ENCODE peak calls at places on chromosomes 12 and 14, in nine cellular contexts. M, X, U, B, I, S, J, A and W are unnamed samples.

GRCh38 chr12:123660328-123660727 is 10.6 kb upstream of the TCTN2 start:
- DNase-seq in M (no peak), X (no peak), U (no peak), B (no peak), I (no peak), S (no peak), J (no peak), A (no peak), W (no peak)

GRCh38 chr14:63857467-63858030 is 4.7 kb downstream of the SYNE2 start:
- DNase-seq in M (no peak), X (no peak), U (no peak), B (no peak), I (peak; percentile 38), S (no peak), J (no peak), A (no peak), W (no peak)

GRCh38 chr12:4148418-4149056 is 125.0 kb upstream of the CCND2 start:
- DNase-seq in M (no peak), X (peak; percentile 55), U (no peak), B (no peak), I (peak; percentile 15), S (peak; percentile 48), J (peak; percentile 62), A (no peak), W (no peak)

GRCh38 chr12:120814203-120814902 is 88.7 kb downstream of the ACADS start:
- DNase-seq in M (no peak), X (no peak), U (no peak), B (no peak), I (no peak), S (no peak), J (no peak), A (no peak), W (no peak)

GRCh38 chr14:77027538-77028383 is 747 bp downstream of the IRF2BPL start:
- DNase-seq in M (no peak), X (peak; percentile 76), U (peak; percentile 92), B (peak; percentile 27), I (peak; percentile 46), S (peak; percentile 77), J (peak; percentile 79), A (no peak), W (peak; percentile 66)

GRCh38 chr14:41817626-41818025 is 210.9 kb downstream of the LRFN5 start:
- DNase-seq in M (no peak), X (no peak), U (no peak), B (no peak), I (no peak), S (no peak), J (no peak), A (no peak), W (peak; percentile 48)

GRCh38 chr12:5706247-5706646 is 238.8 kb downstream of the ANO2 start:
- DNase-seq in M (no peak), X (no peak), U (no peak), B (no peak), I (no peak), S (no peak), J (no peak), A (no peak), W (no peak)

GRCh38 chr12:33180921-33181320 is 258.7 kb downstream of the SYT10 start:
- DNase-seq in M (no peak), X (no peak), U (no peak), B (no peak), I (no peak), S (no peak), J (no peak), A (no peak), W (no peak)

GRCh38 chr12:84842406-84843013 is 70.1 kb downstream of the SLC6A15 start:
- DNase-seq in M (peak; percentile 2), X (no peak), U (no peak), B (peak; percentile 20), I (no peak), S (no peak), J (no peak), A (peak; percentile 28), W (peak; percentile 60)

GRCh38 chr14:90518941-90519256 is 122.1 kb downstream of the CALM1 start:
- DNase-seq in M (no peak), X (no peak), U (peak; percentile 73), B (no peak), I (peak; percentile 7), S (peak; percentile 51), J (no peak), A (peak; percentile 37), W (no peak)

GRCh38 chr12:12442548-12443071 is 85.7 kb downstream of the BORCS5 start:
- DNase-seq in M (no peak), X (no peak), U (no peak), B (no peak), I (no peak), S (no peak), J (no peak), A (peak; percentile 12), W (no peak)

GRCh38 chr12:120709976-120710804 is at the start of gene UNC119B:
- DNase-seq in M (no peak), X (peak; percentile 78), U (peak; percentile 93), B (peak; percentile 64), I (peak; percentile 63), S (peak; percentile 53), J (peak; percentile 67), A (no peak), W (peak; percentile 61)

GRCh38 chr14:28867571-28867970 is 101.0 kb downstream of the FOXG1 start:
- DNase-seq in M (no peak), X (no peak), U (no peak), B (no peak), I (no peak), S (no peak), J (no peak), A (no peak), W (no peak)

DNA sequence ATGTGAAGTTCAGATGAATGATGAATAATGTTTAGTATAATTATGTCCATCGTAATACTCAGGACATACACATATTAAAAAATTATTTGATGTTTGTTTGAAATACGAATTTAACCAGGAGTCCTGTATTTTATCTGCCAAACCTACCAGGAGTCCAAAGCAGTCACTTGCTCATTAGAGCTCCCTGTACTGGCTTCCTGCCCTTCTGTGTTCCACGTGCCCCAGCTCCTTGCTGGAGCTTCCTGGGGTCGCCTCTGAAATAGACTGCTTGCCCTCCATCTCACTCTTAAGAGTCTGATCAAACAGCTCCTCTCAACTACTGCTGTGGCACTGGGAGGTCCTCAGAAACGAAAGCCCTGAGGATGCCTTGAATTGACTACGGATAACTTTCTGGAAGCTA is 87.3 kb upstream of the DHRS4 start:
- DNase-seq in M (no peak), X (no peak), U (no peak), B (no peak), I (no peak), S (no peak), J (no peak), A (no peak), W (no peak)
- H3K4me1 ChIP-seq in M (no peaks in the 10 kb centered on the region), X (peaks cover 26% of the 10 kb centered on the region), U (no peaks in the 10 kb centered on the region), B (no peaks in the 10 kb centered on the region), I (no peaks in the 10 kb centered on the region), S (peaks cover 6% of the 10 kb centered on the region), J (no peaks in the 10 kb centered on the region), A (no peaks in the 10 kb centered on the region), W (no peaks in the 10 kb centered on the region)

GRCh38 chr14:101879212-101880015 is 85.0 kb upstream of the DYNC1H1 start:
- DNase-seq in M (no peak), X (no peak), U (no peak), B (no peak), I (no peak), S (no peak), J (no peak), A (no peak), W (no peak)

GRCh38 chr14:101875726-101876268 is 88.6 kb upstream of the DYNC1H1 start:
- DNase-seq in M (no peak), X (no peak), U (no peak), B (no peak), I (no peak), S (no peak), J (no peak), A (no peak), W (no peak)

GRCh38 chr14:101878222-101879211 is 85.9 kb upstream of the DYNC1H1 start:
- DNase-seq in M (no peak), X (no peak), U (no peak), B (no peak), I (peak; percentile 12), S (peak; percentile 78), J (peak; percentile 52), A (no peak), W (no peak)

GRCh38 chr14:101876539-101876938 is 87.8 kb upstream of the DYNC1H1 start:
- DNase-seq in M (no peak), X (peak; percentile 79), U (no peak), B (no peak), I (peak; percentile 64), S (peak; percentile 84), J (peak; percentile 91), A (no peak), W (peak; percentile 61)

DNA sequence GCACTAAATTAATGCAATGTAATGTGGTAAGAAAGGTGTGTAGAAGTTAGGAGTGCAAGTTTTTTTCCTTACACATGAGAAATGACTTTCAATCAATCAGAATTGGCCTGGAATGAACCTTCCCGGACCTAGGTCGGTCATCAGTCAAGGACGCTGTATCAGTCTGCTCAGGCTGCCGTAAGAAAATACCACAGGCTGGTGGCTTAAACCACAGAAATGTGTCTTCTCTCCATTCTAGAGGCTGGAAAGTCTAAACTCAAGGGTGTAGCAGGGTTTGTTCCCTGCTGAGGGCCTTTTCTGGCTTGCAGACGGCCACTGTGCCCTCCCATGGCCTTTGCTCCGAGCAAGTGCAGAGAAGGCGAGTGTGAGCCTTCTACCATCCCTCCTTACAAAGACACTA is 86.6 kb upstream of the DYNC1H1 start:
- DNase-seq in M (no peak), X (no peak), U (no peak), B (no peak), I (no peak), S (no peak), J (peak; percentile 42), A (no peak), W (no peak)
- H3K4me1 ChIP-seq in M (no peaks in the 10 kb centered on the region), X (peaks cover 80% of the 10 kb centered on the region), U (no peaks in the 10 kb centered on the region), B (no peaks in the 10 kb centered on the region), I (peaks cover 40% of the 10 kb centered on the region), S (peaks cover 71% of the 10 kb centered on the region), J (peaks cover 42% of the 10 kb centered on the region), A (peaks cover 18% of the 10 kb centered on the region), W (no peaks in the 10 kb centered on the region)

GRCh38 chr12:106131671-106132070 is 7.1 kb downstream of the NUAK1 start:
- DNase-seq in M (no peak), X (no peak), U (no peak), B (no peak), I (no peak), S (no peak), J (no peak), A (no peak), W (peak; percentile 52)
- H3K4me1 ChIP-seq in M (peaks cover 22% of the 10 kb centered on the region), X (peaks cover 98% of the 10 kb centered on the region), U (peaks cover 2% of the 10 kb centered on the region), B (peaks cover 53% of the 10 kb centered on the region), I (no peaks in the 10 kb centered on the region), S (peaks cover 37% of the 10 kb centered on the region), J (peaks cover 7% of the 10 kb centered on the region), A (peaks cover 30% of the 10 kb centered on the region), W (peaks cover 15% of the 10 kb centered on the region)

DNA sequence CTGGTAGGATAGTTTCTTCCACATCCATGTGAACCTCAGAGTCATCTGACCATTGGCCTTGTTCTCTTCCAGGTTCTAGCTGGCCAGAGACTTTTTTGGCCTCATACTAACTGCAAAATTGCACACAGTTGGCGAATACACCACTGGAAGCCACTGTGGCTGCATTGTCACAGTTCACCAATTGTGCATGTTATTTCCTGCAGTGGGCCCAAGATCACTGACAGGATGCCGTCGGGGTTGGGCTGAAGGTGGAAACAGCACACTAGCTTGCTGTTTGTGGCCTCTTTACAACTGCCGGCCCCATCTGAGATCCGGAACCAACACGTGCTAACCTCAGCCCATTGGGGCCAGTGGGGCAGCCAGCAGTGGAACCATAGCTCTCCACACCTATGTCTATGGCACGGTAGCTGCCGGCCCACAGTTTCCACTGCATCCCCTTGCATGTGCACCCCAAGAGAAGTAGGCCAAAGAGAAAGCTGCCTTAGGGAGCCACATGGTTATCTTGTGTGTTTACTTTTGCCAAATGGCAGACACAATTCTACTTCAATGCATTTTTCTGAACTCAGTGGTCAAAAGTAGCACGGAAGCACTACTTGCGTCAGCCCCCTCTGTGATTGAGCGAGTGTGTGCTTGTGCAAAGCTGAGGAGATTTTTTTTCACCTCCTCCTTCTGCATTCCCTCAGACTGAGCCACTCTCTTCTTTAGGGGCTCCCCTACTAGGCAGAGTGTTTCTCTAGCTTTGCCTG is 464.0 kb downstream of the RAD51B start:
- DNase-seq in M (no peak), X (peak; percentile 29), U (peak; percentile 72), B (no peak), I (peak; percentile 31), S (peak; percentile 16), J (peak; percentile 21), A (no peak), W (peak; percentile 34)
- H3K4me1 ChIP-seq in M (peaks cover 4% of the 10 kb centered on the region), X (peaks cover 29% of the 10 kb centered on the region), U (no peaks in the 10 kb centered on the region), B (peaks cover 17% of the 10 kb centered on the region), I (peaks cover 53% of the 10 kb centered on the region), S (peaks cover 8% of the 10 kb centered on the region), J (no peaks in the 10 kb centered on the region), A (peaks cover 10% of the 10 kb centered on the region), W (peaks cover 28% of the 10 kb centered on the region)